ENCODE peak calls at places on chromosomes 1 and 21, in seven cellular contexts. F is stimulated activated CD4-positive, alpha-beta T cell treated with anti-CD3 and anti-CD28 coated beads, Interleukin-1b, Interleukin-23, amount 100 ng/mL, for 1 hour; J is brain microvascular endothelial cell; A is effector memory CD4-positive, alpha-beta T cell; I is ACHN; R is ELF-1; T is skeletal muscle cell. Y is an unnamed sample.

GRCh38 chr1:84598418-84598817 is 24.2 kb upstream of the CTBS start:
- DNase-seq in F (no peak), J (no peak), A (no peak), I (no peak), R (no peak), T (no peak), Y (no peak)

GRCh38 chr1:2866415-2867086 is 65.1 kb upstream of the TTC34 start:
- DNase-seq in F (no peak), J (no peak), A (no peak), I (no peak), R (no peak), T (no peak), Y (no peak)

GRCh38 chr1:241828576-241828975 is 19.4 kb upstream of the EXO1 start:
- DNase-seq in F (no peak), J (no peak), A (no peak), I (no peak), R (no peak), T (no peak), Y (no peak)

GRCh38 chr1:246032111-246032551 is 474.9 kb downstream of the SMYD3 start:
- DNase-seq in F (no peak), J (no peak), A (no peak), I (peak; percentile 36), R (no peak), T (no peak), Y (no peak)

GRCh38 chr1:169484107-169484506 is 1.6 kb downstream of the SLC19A2 start:
- DNase-seq in F (no peak), J (no peak), A (no peak), I (no peak), R (no peak), T (no peak), Y (no peak)

GRCh38 chr1:148354284-148354869 is 128.7 kb downstream of the PPIAL4G start:
- DNase-seq in F (no peak), J (no peak), A (no peak), I (no peak), R (no peak), T (no peak), Y (no peak)

GRCh38 chr1:23196627-23197328 is 20.5 kb downstream of the HTR1D start:
- DNase-seq in F (no peak), J (peak; percentile 99), A (no peak), I (peak; percentile 56), R (peak; percentile 92), T (peak; percentile 82), Y (no peak)

GRCh38 chr1:41053324-41053723 is 31.8 kb upstream of the SLFNL1 start:
- DNase-seq in F (no peak), J (no peak), A (no peak), I (no peak), R (peak; percentile 22), T (no peak), Y (no peak)

GRCh38 chr1:222653178-222653827 is 35.4 kb downstream of the MIA3 start:
- DNase-seq in F (no peak), J (no peak), A (no peak), I (no peak), R (no peak), T (no peak), Y (no peak)

GRCh38 chr1:181216571-181216994 is 128.1 kb downstream of the IER5 start:
- DNase-seq in F (no peak), J (no peak), A (no peak), I (no peak), R (peak; percentile 74), T (no peak), Y (no peak)

GRCh38 chr1:116737020-116737854 is 17.0 kb upstream of the CD2 start:
- DNase-seq in F (peak; percentile 44), J (peak; percentile 56), A (peak; percentile 41), I (peak; percentile 44), R (peak; percentile 72), T (peak; percentile 30), Y (peak; percentile 88)

GRCh38 chr1:152515454-152515823 is 1.2 kb downstream of the CRCT1 start:
- DNase-seq in F (no peak), J (peak; percentile 10), A (no peak), I (no peak), R (peak; percentile 1), T (no peak), Y (no peak)

GRCh38 chr1:38740543-38740942 is 119.0 kb downstream of the RRAGC start:
- DNase-seq in F (no peak), J (peak; percentile 18), A (no peak), I (no peak), R (peak; percentile 32), T (no peak), Y (no peak)

GRCh38 chr1:212671342-212672031 is 28.2 kb downstream of the BATF3 start:
- DNase-seq in F (no peak), J (peak; percentile 39), A (no peak), I (peak; percentile 68), R (peak; percentile 66), T (peak; percentile 53), Y (peak; percentile 46)

GRCh38 chr1:50350421-50350820 is 72.8 kb downstream of the DMRTA2 start:
- DNase-seq in F (no peak), J (no peak), A (no peak), I (no peak), R (no peak), T (no peak), Y (no peak)

GRCh38 chr1:209603877-209604276 is 20.4 kb downstream of the CAMK1G start:
- DNase-seq in F (no peak), J (no peak), A (no peak), I (no peak), R (no peak), T (no peak), Y (no peak)

GRCh38 chr1:223421676-223422075 is 28.5 kb downstream of the CCDC185 start:
- DNase-seq in F (no peak), J (no peak), A (no peak), I (no peak), R (peak; percentile 8), T (no peak), Y (no peak)

GRCh38 chr1:32336963-32337675 is 1.1 kb upstream of the MARCKSL1 start:
- DNase-seq in F (no peak), J (no peak), A (peak; percentile 59), I (peak; percentile 66), R (no peak), T (no peak), Y (peak; percentile 36)

GRCh38 chr1:163730366-163730765 is 408.6 kb downstream of the NUF2 start:
- DNase-seq in F (no peak), J (no peak), A (no peak), I (no peak), R (no peak), T (no peak), Y (no peak)

GRCh38 chr1:42431514-42431913 is 24.3 kb downstream of the ZMYND12 start:
- DNase-seq in F (no peak), J (no peak), A (no peak), I (no peak), R (no peak), T (no peak), Y (no peak)

GRCh38 chr21:38075833-38076567 is 159.7 kb upstream of the KCNJ6 start:
- DNase-seq in F (no peak), J (no peak), A (no peak), I (no peak), R (no peak), T (no peak), Y (no peak)